ENCODE peak calls at places on chromosomes 1 and 21, in four cellular contexts. One of them, this sample, is unnamed.

GRCh38 chr21:17799414-17800164 is 19.6 kb downstream of the C21orf91 start:
- DNase-seq in GM12878: no peak
- DNase-seq in H1: no peak
- DNase-seq in K562: no peak
- DNase-seq in this sample: no peak

GRCh38 chr21:36320421-36321324 is 676 bp downstream of the MORC3 start:
- DNase-seq in GM12878: peak
- DNase-seq in H1: no peak
- DNase-seq in K562: peak
- DNase-seq in this sample: peak

GRCh38 chr1:18109058-18109755 is 1.6 kb downstream of the IGSF21 start:
- DNase-seq in GM12878: no peak
- DNase-seq in H1: no peak
- DNase-seq in K562: no peak
- DNase-seq in this sample: no peak

GRCh38 chr1:32549601-32550000 is 10.4 kb downstream of the ZBTB8A start:
- DNase-seq in GM12878: no peak
- DNase-seq in H1: no peak
- DNase-seq in K562: no peak
- DNase-seq in this sample: no peak

GRCh38 chr1:54168206-54168965 is 15.6 kb upstream of the CDCP2 start:
- DNase-seq in GM12878: no peak
- DNase-seq in H1: no peak
- DNase-seq in K562: no peak
- DNase-seq in this sample: no peak

GRCh38 chr1:210293191-210293607 is 35.5 kb upstream of the HHAT start:
- DNase-seq in GM12878: no peak
- DNase-seq in H1: no peak
- DNase-seq in K562: no peak
- DNase-seq in this sample: peak

GRCh38 chr1:29259802-29260441 is 23.6 kb downstream of the PTPRU start:
- DNase-seq in GM12878: no peak
- DNase-seq in H1: no peak
- DNase-seq in K562: peak
- DNase-seq in this sample: no peak

GRCh38 chr1:231919269-231919886 is 292.8 kb downstream of the DISC1 start:
- DNase-seq in GM12878: no peak
- DNase-seq in H1: no peak
- DNase-seq in K562: no peak
- DNase-seq in this sample: no peak

GRCh38 chr1:24468605-24469004 is 34.0 kb upstream of the RCAN3 start:
- DNase-seq in GM12878: no peak
- DNase-seq in H1: no peak
- DNase-seq in K562: no peak
- DNase-seq in this sample: peak

GRCh38 chr1:66335859-66336640 is 197.9 kb upstream of the SGIP1 start:
- DNase-seq in GM12878: peak
- DNase-seq in H1: no peak
- DNase-seq in K562: no peak
- DNase-seq in this sample: peak

GRCh38 chr1:72282690-72283203 is 408 bp upstream of the NEGR1 start:
- DNase-seq in GM12878: no peak
- DNase-seq in H1: no peak
- DNase-seq in K562: peak
- DNase-seq in this sample: peak

GRCh38 chr1:173717238-173717637 is 2.5 kb downstream of the KLHL20 start:
- DNase-seq in GM12878: no peak
- DNase-seq in H1: no peak
- DNase-seq in K562: no peak
- DNase-seq in this sample: no peak

GRCh38 chr1:18901952-18902522 is 318 bp downstream of the ALDH4A1 start:
- DNase-seq in GM12878: no peak
- DNase-seq in H1: no peak
- DNase-seq in K562: no peak
- DNase-seq in this sample: no peak

GRCh38 chr1:12595839-12596821 is 21.9 kb downstream of the DHRS3 start:
- DNase-seq in GM12878: no peak
- DNase-seq in H1: no peak
- DNase-seq in K562: no peak
- DNase-seq in this sample: peak

GRCh38 chr1:200226268-200226968 is 183.4 kb downstream of the ZNF281 start:
- DNase-seq in GM12878: no peak
- DNase-seq in H1: peak
- DNase-seq in K562: peak
- DNase-seq in this sample: peak

GRCh38 chr1:211198111-211198510 is 61.1 kb upstream of the RCOR3 start:
- DNase-seq in GM12878: no peak
- DNase-seq in H1: no peak
- DNase-seq in K562: no peak
- DNase-seq in this sample: peak

GRCh38 chr1:167916766-167917511 is 3.0 kb upstream of the ADCY10 start:
- DNase-seq in GM12878: no peak
- DNase-seq in H1: no peak
- DNase-seq in K562: no peak
- DNase-seq in this sample: no peak

GRCh38 chr1:233654667-233655432 is 40.9 kb downstream of the KCNK1 start:
- DNase-seq in GM12878: no peak
- DNase-seq in H1: no peak
- DNase-seq in K562: no peak
- DNase-seq in this sample: no peak

GRCh38 chr1:204295666-204296065 is 64.1 kb downstream of the PLEKHA6 start:
- DNase-seq in GM12878: no peak
- DNase-seq in H1: no peak
- DNase-seq in K562: no peak
- DNase-seq in this sample: no peak

GRCh38 chr1:30657131-30658013 is 66.0 kb downstream of the MATN1 start:
- DNase-seq in GM12878: no peak
- DNase-seq in H1: no peak
- DNase-seq in K562: no peak
- DNase-seq in this sample: no peak

GRCh38 chr1:177629526-177629925 is 340.3 kb downstream of the SEC16B start:
- DNase-seq in GM12878: no peak
- DNase-seq in H1: no peak
- DNase-seq in K562: no peak
- DNase-seq in this sample: peak

GRCh38 chr1:100400332-100400933 is 48.1 kb downstream of the CDC14A start:
- DNase-seq in GM12878: no peak
- DNase-seq in H1: peak
- DNase-seq in K562: peak
- DNase-seq in this sample: no peak

GRCh38 chr21:35448876-35449599 is 399.9 kb upstream of the RUNX1 start:
- DNase-seq in GM12878: no peak
- DNase-seq in H1: no peak
- DNase-seq in K562: no peak
- DNase-seq in this sample: no peak

GRCh38 chr1:88946845-88947244 is 45.6 kb downstream of the KYAT3 start:
- DNase-seq in GM12878: no peak
- DNase-seq in H1: no peak
- DNase-seq in K562: no peak
- DNase-seq in this sample: peak

GRCh38 chr1:197980457-197980856 is 63.3 kb downstream of the LHX9 start:
- DNase-seq in GM12878: no peak
- DNase-seq in H1: no peak
- DNase-seq in K562: no peak
- DNase-seq in this sample: no peak

GRCh38 chr21:45618287-45618686 is 25.2 kb upstream of the PCBP3 start:
- DNase-seq in GM12878: no peak
- DNase-seq in H1: no peak
- DNase-seq in K562: no peak
- DNase-seq in this sample: peak

GRCh38 chr1:51693420-51694144 is 76.7 kb downstream of the OSBPL9 start:
- DNase-seq in GM12878: no peak
- DNase-seq in H1: no peak
- DNase-seq in K562: no peak
- DNase-seq in this sample: peak

GRCh38 chr1:91830242-91831131 is 55.5 kb downstream of the TGFBR3 start:
- DNase-seq in GM12878: no peak
- DNase-seq in H1: no peak
- DNase-seq in K562: no peak
- DNase-seq in this sample: peak

GRCh38 chr1:41486892-41487728 is 2.6 kb upstream of the EDN2 start:
- DNase-seq in GM12878: peak
- DNase-seq in H1: no peak
- DNase-seq in K562: no peak
- DNase-seq in this sample: peak

GRCh38 chr1:207004931-207005830 is 27.4 kb downstream of the C1orf116 start:
- DNase-seq in GM12878: peak
- DNase-seq in H1: no peak
- DNase-seq in K562: peak
- DNase-seq in this sample: peak

GRCh38 chr1:22708777-22709176 is 1.9 kb upstream of the EPHB2 start:
- DNase-seq in GM12878: no peak
- DNase-seq in H1: no peak
- DNase-seq in K562: no peak
- DNase-seq in this sample: no peak

GRCh38 chr1:3695326-3696217 is 43.3 kb downstream of the TP73 start:
- DNase-seq in GM12878: no peak
- DNase-seq in H1: no peak
- DNase-seq in K562: peak
- DNase-seq in this sample: peak

GRCh38 chr21:44761011-44761729 is 40.5 kb downstream of the UBE2G2 start:
- DNase-seq in GM12878: no peak
- DNase-seq in H1: no peak
- DNase-seq in K562: no peak
- DNase-seq in this sample: no peak

GRCh38 chr1:229989591-229990248 is 77.3 kb upstream of the GALNT2 start:
- DNase-seq in GM12878: no peak
- DNase-seq in H1: no peak
- DNase-seq in K562: no peak
- DNase-seq in this sample: no peak

GRCh38 chr1:15106608-15107007 is 46.9 kb upstream of the TMEM51 start:
- DNase-seq in GM12878: no peak
- DNase-seq in H1: no peak
- DNase-seq in K562: no peak
- DNase-seq in this sample: no peak

GRCh38 chr1:212688338-212689047 is 11.1 kb downstream of the BATF3 start:
- DNase-seq in GM12878: no peak
- DNase-seq in H1: no peak
- DNase-seq in K562: no peak
- DNase-seq in this sample: peak

GRCh38 chr1:232168513-232168912 is 461.4 kb downstream of the SIPA1L2 start:
- DNase-seq in GM12878: no peak
- DNase-seq in H1: no peak
- DNase-seq in K562: no peak
- DNase-seq in this sample: no peak

GRCh38 chr1:147669475-147670318 is 627 bp downstream of the ACP6 start:
- DNase-seq in GM12878: no peak
- DNase-seq in H1: no peak
- DNase-seq in K562: peak
- DNase-seq in this sample: peak
- TF ChIP-seq CHD1 in GM12878: no peak
- TF ChIP-seq CHD1 in H1: no peak
- TF ChIP-seq CHD1 in K562: no peak
- TF ChIP-seq CHD1 in this sample: no peak

GRCh38 chr1:6180215-6180577 is at the start of gene CHD5:
- DNase-seq in GM12878: no peak
- DNase-seq in H1: no peak
- DNase-seq in K562: no peak
- DNase-seq in this sample: no peak
- TF ChIP-seq CHD1 in GM12878: no peak
- TF ChIP-seq CHD1 in H1: no peak
- TF ChIP-seq CHD1 in K562: no peak
- TF ChIP-seq CHD1 in this sample: no peak

DNA sequence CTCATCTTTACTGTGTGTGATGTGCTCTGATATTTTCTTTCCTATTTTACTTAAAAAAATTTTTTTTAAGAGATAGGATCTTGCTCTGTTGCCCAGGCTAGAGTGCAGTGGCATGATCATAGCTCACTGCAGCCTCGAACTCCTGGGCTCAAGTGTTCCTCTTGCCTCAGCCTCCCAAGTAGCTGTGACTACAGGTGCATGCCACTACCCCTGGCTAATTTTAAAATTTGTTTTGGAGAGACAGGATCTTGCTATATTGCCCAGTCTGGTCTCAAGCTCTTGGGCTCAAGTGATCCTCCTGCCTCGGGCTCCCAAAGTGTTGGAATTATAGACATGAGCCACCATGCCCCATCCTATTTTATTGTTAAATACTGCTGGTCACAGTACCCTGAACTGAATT is 67.4 kb downstream of the FOXD2 start:
- DNase-seq in GM12878: no peak
- DNase-seq in H1: no peak
- DNase-seq in K562: no peak
- DNase-seq in this sample: no peak
- TF ChIP-seq CHD1 in GM12878: no peak
- TF ChIP-seq CHD1 in H1: no peak
- TF ChIP-seq CHD1 in K562: no peak
- TF ChIP-seq CHD1 in this sample: no peak

GRCh38 chr1:220137006-220137794 is 43.3 kb downstream of the IARS2 start:
- DNase-seq in GM12878: no peak
- DNase-seq in H1: no peak
- DNase-seq in K562: no peak
- DNase-seq in this sample: no peak

GRCh38 chr1:220139966-220140365 is 46.0 kb downstream of the IARS2 start:
- DNase-seq in GM12878: no peak
- DNase-seq in H1: no peak
- DNase-seq in K562: no peak
- DNase-seq in this sample: no peak

DNA sequence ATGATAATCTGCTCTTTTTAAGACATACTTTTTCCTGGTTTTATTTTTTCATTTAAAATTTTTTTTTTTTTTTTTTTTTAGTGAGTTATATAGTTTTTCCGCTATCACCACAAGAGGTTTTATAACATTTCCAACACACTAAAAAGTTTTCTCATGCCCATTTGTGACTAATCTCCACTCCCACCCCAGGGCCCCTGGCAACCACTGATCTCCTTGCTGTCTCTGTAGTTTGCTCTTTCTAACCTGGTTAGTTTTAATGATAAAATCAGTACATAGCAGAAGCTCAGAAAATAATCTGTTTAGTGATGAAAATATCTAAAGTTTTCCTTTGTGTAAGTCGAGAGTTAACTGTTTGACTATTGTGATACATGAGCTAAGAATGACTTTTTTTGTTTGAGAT is 41.8 kb downstream of the IARS2 start:
- DNase-seq in GM12878: no peak
- DNase-seq in H1: no peak
- DNase-seq in K562: no peak
- DNase-seq in this sample: no peak
- TF ChIP-seq CHD1 in GM12878: no peak
- TF ChIP-seq CHD1 in H1: no peak
- TF ChIP-seq CHD1 in K562: no peak
- TF ChIP-seq CHD1 in this sample: no peak

GRCh38 chr1:155008015-155008941 is 5.7 kb downstream of the ZBTB7B start:
- DNase-seq in GM12878: no peak
- DNase-seq in H1: no peak
- DNase-seq in K562: peak
- DNase-seq in this sample: no peak
- TF ChIP-seq CHD1 in GM12878: no peak
- TF ChIP-seq CHD1 in H1: no peak
- TF ChIP-seq CHD1 in K562: no peak
- TF ChIP-seq CHD1 in this sample: no peak